ENCODE peak calls at places on chromosomes 7 and 10, in nine cellular contexts. Q, A, E, G, J, Y, B, S and U are unnamed samples.
A peak's percentile ranks its signal among the peaks of the same experiment; 100 is the strongest.

GRCh38 chr10:126252884-126253612 is 135.2 kb downstream of the ADAM12 start:
- DNase-seq in S (no peak), B (no peak), J (peak; percentile 85), Y (no peak), Q (no peak), G (no peak), A (peak; percentile 99), E (no peak), U (no peak)

GRCh38 chr10:133128126-133129081 is 31.6 kb upstream of the KNDC1 start:
- DNase-seq in Q (no peak), J (no peak), Y (peak; percentile 62), A (no peak), S (no peak), E (no peak), B (no peak), G (no peak), U (no peak)

GRCh38 chr10:114618722-114619121 is 39.4 kb downstream of the ABLIM1 start:
- DNase-seq in E (no peak), J (no peak), Y (no peak), G (no peak), Q (no peak), S (no peak), B (no peak), A (no peak), U (no peak)

GRCh38 chr10:16440396-16441105 is 3.7 kb downstream of the PTER start:
- DNase-seq in Q (no peak), B (no peak), A (no peak), J (no peak), G (no peak), Y (no peak), E (peak; percentile 89), S (no peak), U (no peak)

GRCh38 chr7:137354361-137354760 is 10.8 kb upstream of the PTN start:
- DNase-seq in E (no peak), J (no peak), Q (no peak), A (no peak), B (no peak), G (no peak), S (no peak), Y (no peak), U (no peak)

GRCh38 chr10:44998146-44998631 is 2.5 kb upstream of the ZNF22 start:
- DNase-seq in B (no peak), E (no peak), G (no peak), Q (no peak), A (no peak), J (no peak), S (no peak), Y (peak; percentile 75), U (no peak)

GRCh38 chr10:31133628-31134302 is 102.1 kb upstream of the ZNF438 start:
- DNase-seq in B (peak; percentile 92), A (no peak), Q (peak; percentile 66), E (no peak), J (peak; percentile 81), G (peak; percentile 57), Y (peak; percentile 93), S (peak; percentile 53), U (peak; percentile 56)

GRCh38 chr7:116525298-116525912 is 569 bp downstream of the CAV1 start:
- DNase-seq in Q (no peak), J (no peak), S (no peak), G (no peak), B (peak; percentile 45), E (no peak), A (no peak), Y (peak; percentile 84), U (peak; percentile 6)

GRCh38 chr10:14087585-14087984 is 243.1 kb downstream of the FRMD4A start:
- DNase-seq in A (no peak), S (no peak), Y (no peak), J (no peak), B (no peak), E (no peak), G (no peak), Q (no peak), U (no peak)

GRCh38 chr7:156657681-156658080 is 17.1 kb downstream of the RNF32 start:
- DNase-seq in Q (no peak), B (no peak), J (no peak), G (no peak), S (no peak), E (no peak), Y (no peak), A (no peak), U (no peak)

GRCh38 chr10:60428387-60428737 is 38.7 kb upstream of the ANK3 start:
- DNase-seq in G (no peak), J (no peak), B (no peak), Y (no peak), A (no peak), Q (no peak), S (no peak), E (no peak), U (no peak)

GRCh38 chr7:152336754-152337368 is 98.9 kb downstream of the KMT2C start:
- DNase-seq in Y (no peak), J (peak; percentile 54), E (no peak), S (no peak), Q (peak; percentile 33), G (no peak), A (no peak), B (peak; percentile 71), U (peak; percentile 20)

GRCh38 chr7:51731086-51731485 is 414.5 kb upstream of the COBL start:
- DNase-seq in E (no peak), B (peak; percentile 8), Y (no peak), Q (no peak), A (no peak), G (no peak), S (no peak), J (no peak), U (no peak)

GRCh38 chr7:78634073-78634472 is 819.4 kb downstream of the MAGI2 start:
- DNase-seq in J (no peak), Y (no peak), Q (no peak), G (no peak), B (no peak), A (no peak), E (no peak), S (no peak), U (no peak)

GRCh38 chr10:107800061-107800460 is 635.6 kb upstream of the SORCS1 start:
- DNase-seq in G (no peak), S (no peak), B (no peak), Q (no peak), E (no peak), Y (no peak), J (no peak), A (no peak), U (no peak)

GRCh38 chr7:112869111-112869774 is 79.0 kb upstream of the TMEM168 start:
- DNase-seq in S (peak; percentile 23), Y (no peak), J (peak; percentile 47), E (no peak), A (no peak), Q (peak; percentile 61), G (peak; percentile 24), B (peak; percentile 53), U (peak; percentile 22)

GRCh38 chr7:131057015-131057518 is 270.6 kb upstream of the MKLN1 start:
- DNase-seq in B (no peak), Q (peak; percentile 68), J (peak; percentile 51), Y (no peak), A (peak; percentile 64), S (no peak), G (no peak), E (no peak), U (no peak)

GRCh38 chr7:39735903-39736302 is 112.5 kb downstream of the RALA start:
- DNase-seq in J (no peak), A (peak; percentile 17), Y (no peak), G (no peak), E (no peak), S (no peak), B (no peak), Q (no peak), U (no peak)

GRCh38 chr7:88091988-88092675 is 127.7 kb downstream of the SRI start:
- DNase-seq in S (no peak), B (no peak), J (no peak), Q (no peak), A (no peak), G (no peak), Y (no peak), E (no peak), U (no peak)